ENCODE peak calls at places on chromosomes 3 and 15, in nine cellular contexts. One of them, this sample, is unnamed.
A peak's percentile ranks its signal among the peaks of the same experiment; 100 is the strongest.

GRCh38 chr3:114380233-114380645 is 86.4 kb downstream of the TIGIT start:
- DNase-seq in NCI-H2029: no peak
- DNase-seq in heart right ventricle: peak; percentile 81
- DNase-seq in activated T-cell treated with anti-CD3 and anti-CD28 coated beads for 48 hours: no peak
- DNase-seq in C1 segment of cervical spinal cord: peak; percentile 18
- DNase-seq in NCI-H2227 treated with DMSO at 0.1 percent for 48 hours: no peak
- DNase-seq in IMR-90: peak; percentile 92
- DNase-seq in GM03348: peak; percentile 84
- DNase-seq in iris pigment epithelial cell: peak; percentile 88
- DNase-seq in this sample: peak; percentile 75

GRCh38 chr3:123499316-123499715 is 50.4 kb upstream of the ADCY5 start:
- DNase-seq in GM03348: peak; percentile 40
- DNase-seq in NCI-H2227 treated with DMSO at 0.1 percent for 48 hours: no peak
- DNase-seq in C1 segment of cervical spinal cord: no peak
- DNase-seq in NCI-H2029: no peak
- DNase-seq in activated T-cell treated with anti-CD3 and anti-CD28 coated beads for 48 hours: no peak
- DNase-seq in IMR-90: peak; percentile 86
- DNase-seq in heart right ventricle: no peak
- DNase-seq in iris pigment epithelial cell: peak; percentile 45
- DNase-seq in this sample: peak; percentile 21

GRCh38 chr3:112117826-112118571 is 15.0 kb downstream of the GCSAM start:
- DNase-seq in C1 segment of cervical spinal cord: no peak
- DNase-seq in iris pigment epithelial cell: no peak
- DNase-seq in activated T-cell treated with anti-CD3 and anti-CD28 coated beads for 48 hours: no peak
- DNase-seq in NCI-H2227 treated with DMSO at 0.1 percent for 48 hours: no peak
- DNase-seq in heart right ventricle: no peak
- DNase-seq in IMR-90: no peak
- DNase-seq in NCI-H2029: no peak
- DNase-seq in GM03348: no peak
- DNase-seq in this sample: no peak

GRCh38 chr15:71333839-71334238 is 218.6 kb downstream of the THSD4 start:
- DNase-seq in NCI-H2227 treated with DMSO at 0.1 percent for 48 hours: no peak
- DNase-seq in IMR-90: peak; percentile 91
- DNase-seq in heart right ventricle: no peak
- DNase-seq in activated T-cell treated with anti-CD3 and anti-CD28 coated beads for 48 hours: no peak
- DNase-seq in NCI-H2029: no peak
- DNase-seq in GM03348: peak; percentile 74
- DNase-seq in iris pigment epithelial cell: peak; percentile 89
- DNase-seq in C1 segment of cervical spinal cord: no peak
- DNase-seq in this sample: peak; percentile 79

GRCh38 chr3:77320514-77320913 is 280.6 kb downstream of the ROBO2 start:
- DNase-seq in GM03348: no peak
- DNase-seq in IMR-90: peak; percentile 67
- DNase-seq in NCI-H2029: peak; percentile 0
- DNase-seq in C1 segment of cervical spinal cord: no peak
- DNase-seq in heart right ventricle: no peak
- DNase-seq in iris pigment epithelial cell: peak; percentile 56
- DNase-seq in activated T-cell treated with anti-CD3 and anti-CD28 coated beads for 48 hours: no peak
- DNase-seq in NCI-H2227 treated with DMSO at 0.1 percent for 48 hours: peak; percentile 93
- DNase-seq in this sample: peak; percentile 6

GRCh38 chr3:144362126-144362525 is 390.5 kb downstream of the DIPK2A start:
- DNase-seq in NCI-H2029: no peak
- DNase-seq in activated T-cell treated with anti-CD3 and anti-CD28 coated beads for 48 hours: no peak
- DNase-seq in iris pigment epithelial cell: peak; percentile 57
- DNase-seq in GM03348: no peak
- DNase-seq in C1 segment of cervical spinal cord: no peak
- DNase-seq in IMR-90: no peak
- DNase-seq in heart right ventricle: no peak
- DNase-seq in NCI-H2227 treated with DMSO at 0.1 percent for 48 hours: no peak
- DNase-seq in this sample: peak; percentile 46

GRCh38 chr15:37087050-37087691 is 13.2 kb downstream of the MEIS2 start:
- DNase-seq in NCI-H2227 treated with DMSO at 0.1 percent for 48 hours: no peak
- DNase-seq in iris pigment epithelial cell: no peak
- DNase-seq in activated T-cell treated with anti-CD3 and anti-CD28 coated beads for 48 hours: no peak
- DNase-seq in IMR-90: no peak
- DNase-seq in C1 segment of cervical spinal cord: no peak
- DNase-seq in NCI-H2029: no peak
- DNase-seq in GM03348: no peak
- DNase-seq in heart right ventricle: no peak
- DNase-seq in this sample: no peak

GRCh38 chr15:90037961-90038633 is 37.0 kb downstream of the ZNF710 start:
- DNase-seq in iris pigment epithelial cell: peak; percentile 63
- DNase-seq in activated T-cell treated with anti-CD3 and anti-CD28 coated beads for 48 hours: peak; percentile 36
- DNase-seq in heart right ventricle: no peak
- DNase-seq in NCI-H2227 treated with DMSO at 0.1 percent for 48 hours: no peak
- DNase-seq in IMR-90: peak; percentile 53
- DNase-seq in NCI-H2029: no peak
- DNase-seq in C1 segment of cervical spinal cord: no peak
- DNase-seq in GM03348: no peak
- DNase-seq in this sample: peak; percentile 32

GRCh38 chr3:117997201-117998049 is 1037.2 kb downstream of the IGSF11 start:
- DNase-seq in heart right ventricle: peak; percentile 48
- DNase-seq in NCI-H2029: peak; percentile 86
- DNase-seq in iris pigment epithelial cell: peak; percentile 75
- DNase-seq in IMR-90: peak; percentile 86
- DNase-seq in NCI-H2227 treated with DMSO at 0.1 percent for 48 hours: peak; percentile 84
- DNase-seq in C1 segment of cervical spinal cord: peak; percentile 62
- DNase-seq in activated T-cell treated with anti-CD3 and anti-CD28 coated beads for 48 hours: peak; percentile 49
- DNase-seq in GM03348: peak; percentile 84
- DNase-seq in this sample: peak; percentile 59

GRCh38 chr15:73240864-73241499 is 127.8 kb downstream of the HCN4 start:
- DNase-seq in activated T-cell treated with anti-CD3 and anti-CD28 coated beads for 48 hours: peak; percentile 62
- DNase-seq in iris pigment epithelial cell: peak; percentile 57
- DNase-seq in C1 segment of cervical spinal cord: no peak
- DNase-seq in IMR-90: peak; percentile 67
- DNase-seq in heart right ventricle: peak; percentile 67
- DNase-seq in NCI-H2227 treated with DMSO at 0.1 percent for 48 hours: peak; percentile 13
- DNase-seq in GM03348: peak; percentile 72
- DNase-seq in NCI-H2029: no peak
- DNase-seq in this sample: peak; percentile 60

GRCh38 chr3:146131616-146132410 is 29.2 kb downstream of the PLOD2 start:
- DNase-seq in heart right ventricle: no peak
- DNase-seq in IMR-90: peak; percentile 91
- DNase-seq in NCI-H2029: no peak
- DNase-seq in iris pigment epithelial cell: peak; percentile 76
- DNase-seq in C1 segment of cervical spinal cord: no peak
- DNase-seq in GM03348: peak; percentile 68
- DNase-seq in NCI-H2227 treated with DMSO at 0.1 percent for 48 hours: no peak
- DNase-seq in activated T-cell treated with anti-CD3 and anti-CD28 coated beads for 48 hours: no peak
- DNase-seq in this sample: peak; percentile 65

GRCh38 chr3:107329088-107329487 is 48.2 kb upstream of the CCDC54 start:
- DNase-seq in NCI-H2227 treated with DMSO at 0.1 percent for 48 hours: no peak
- DNase-seq in GM03348: no peak
- DNase-seq in iris pigment epithelial cell: no peak
- DNase-seq in C1 segment of cervical spinal cord: no peak
- DNase-seq in heart right ventricle: no peak
- DNase-seq in IMR-90: no peak
- DNase-seq in activated T-cell treated with anti-CD3 and anti-CD28 coated beads for 48 hours: no peak
- DNase-seq in NCI-H2029: no peak
- DNase-seq in this sample: no peak

GRCh38 chr3:50632450-50632849 is 15.5 kb downstream of the MAPKAPK3 start:
- DNase-seq in heart right ventricle: no peak
- DNase-seq in GM03348: peak; percentile 39
- DNase-seq in NCI-H2029: no peak
- DNase-seq in IMR-90: no peak
- DNase-seq in C1 segment of cervical spinal cord: no peak
- DNase-seq in NCI-H2227 treated with DMSO at 0.1 percent for 48 hours: no peak
- DNase-seq in activated T-cell treated with anti-CD3 and anti-CD28 coated beads for 48 hours: no peak
- DNase-seq in iris pigment epithelial cell: no peak
- DNase-seq in this sample: no peak

GRCh38 chr15:99432271-99433025 is 133.3 kb upstream of the MEF2A start:
- DNase-seq in C1 segment of cervical spinal cord: no peak
- DNase-seq in iris pigment epithelial cell: no peak
- DNase-seq in IMR-90: no peak
- DNase-seq in activated T-cell treated with anti-CD3 and anti-CD28 coated beads for 48 hours: no peak
- DNase-seq in NCI-H2029: no peak
- DNase-seq in heart right ventricle: peak; percentile 3
- DNase-seq in GM03348: no peak
- DNase-seq in NCI-H2227 treated with DMSO at 0.1 percent for 48 hours: no peak
- DNase-seq in this sample: no peak

GRCh38 chr15:89426500-89426899 is 69.9 kb downstream of the RHCG start:
- DNase-seq in NCI-H2227 treated with DMSO at 0.1 percent for 48 hours: no peak
- DNase-seq in C1 segment of cervical spinal cord: no peak
- DNase-seq in IMR-90: no peak
- DNase-seq in iris pigment epithelial cell: no peak
- DNase-seq in heart right ventricle: no peak
- DNase-seq in GM03348: no peak
- DNase-seq in NCI-H2029: no peak
- DNase-seq in activated T-cell treated with anti-CD3 and anti-CD28 coated beads for 48 hours: no peak
- DNase-seq in this sample: no peak

GRCh38 chr3:53324011-53324544 is 23.3 kb downstream of the DCP1A start:
- DNase-seq in iris pigment epithelial cell: no peak
- DNase-seq in C1 segment of cervical spinal cord: no peak
- DNase-seq in IMR-90: no peak
- DNase-seq in NCI-H2227 treated with DMSO at 0.1 percent for 48 hours: no peak
- DNase-seq in GM03348: no peak
- DNase-seq in heart right ventricle: peak; percentile 47
- DNase-seq in NCI-H2029: no peak
- DNase-seq in activated T-cell treated with anti-CD3 and anti-CD28 coated beads for 48 hours: no peak
- DNase-seq in this sample: no peak

GRCh38 chr3:128282392-128283196 is 129.3 kb downstream of the EEFSEC start:
- DNase-seq in IMR-90: peak; percentile 50
- DNase-seq in C1 segment of cervical spinal cord: no peak
- DNase-seq in NCI-H2029: peak; percentile 59
- DNase-seq in activated T-cell treated with anti-CD3 and anti-CD28 coated beads for 48 hours: no peak
- DNase-seq in iris pigment epithelial cell: peak; percentile 45
- DNase-seq in NCI-H2227 treated with DMSO at 0.1 percent for 48 hours: no peak
- DNase-seq in GM03348: peak; percentile 85
- DNase-seq in heart right ventricle: peak; percentile 76
- DNase-seq in this sample: peak; percentile 11

GRCh38 chr3:98556164-98557130 is 24.7 kb downstream of the GPR15 start:
- DNase-seq in IMR-90: no peak
- DNase-seq in activated T-cell treated with anti-CD3 and anti-CD28 coated beads for 48 hours: peak; percentile 55
- DNase-seq in iris pigment epithelial cell: no peak
- DNase-seq in NCI-H2227 treated with DMSO at 0.1 percent for 48 hours: no peak
- DNase-seq in GM03348: no peak
- DNase-seq in heart right ventricle: no peak
- DNase-seq in C1 segment of cervical spinal cord: no peak
- DNase-seq in NCI-H2029: no peak
- DNase-seq in this sample: peak; percentile 36

GRCh38 chr3:15120986-15121385 is 22.0 kb upstream of the RBSN start:
- DNase-seq in IMR-90: no peak
- DNase-seq in heart right ventricle: no peak
- DNase-seq in C1 segment of cervical spinal cord: no peak
- DNase-seq in NCI-H2029: peak; percentile 88
- DNase-seq in iris pigment epithelial cell: no peak
- DNase-seq in GM03348: no peak
- DNase-seq in activated T-cell treated with anti-CD3 and anti-CD28 coated beads for 48 hours: no peak
- DNase-seq in NCI-H2227 treated with DMSO at 0.1 percent for 48 hours: no peak
- DNase-seq in this sample: no peak

GRCh38 chr15:85168642-85169173 is 187.1 kb downstream of the PDE8A start:
- DNase-seq in NCI-H2227 treated with DMSO at 0.1 percent for 48 hours: no peak
- DNase-seq in iris pigment epithelial cell: peak; percentile 23
- DNase-seq in NCI-H2029: peak; percentile 50
- DNase-seq in C1 segment of cervical spinal cord: no peak
- DNase-seq in heart right ventricle: no peak
- DNase-seq in IMR-90: peak; percentile 8
- DNase-seq in GM03348: peak; percentile 16
- DNase-seq in activated T-cell treated with anti-CD3 and anti-CD28 coated beads for 48 hours: peak; percentile 42
- DNase-seq in this sample: peak; percentile 21

GRCh38 chr3:62835594-62836236 is 39.5 kb downstream of the CADPS start:
- DNase-seq in activated T-cell treated with anti-CD3 and anti-CD28 coated beads for 48 hours: no peak
- DNase-seq in C1 segment of cervical spinal cord: no peak
- DNase-seq in GM03348: no peak
- DNase-seq in NCI-H2227 treated with DMSO at 0.1 percent for 48 hours: no peak
- DNase-seq in NCI-H2029: no peak
- DNase-seq in iris pigment epithelial cell: no peak
- DNase-seq in IMR-90: no peak
- DNase-seq in heart right ventricle: no peak
- DNase-seq in this sample: no peak

GRCh38 chr3:64327039-64327804 is 102.0 kb upstream of the PRICKLE2 start:
- DNase-seq in activated T-cell treated with anti-CD3 and anti-CD28 coated beads for 48 hours: no peak
- DNase-seq in IMR-90: no peak
- DNase-seq in iris pigment epithelial cell: no peak
- DNase-seq in NCI-H2029: no peak
- DNase-seq in heart right ventricle: peak; percentile 87
- DNase-seq in C1 segment of cervical spinal cord: no peak
- DNase-seq in NCI-H2227 treated with DMSO at 0.1 percent for 48 hours: no peak
- DNase-seq in GM03348: peak; percentile 70
- DNase-seq in this sample: no peak

GRCh38 chr15:34760909-34761308 is 6.1 kb upstream of the GJD2 start:
- DNase-seq in heart right ventricle: no peak
- DNase-seq in C1 segment of cervical spinal cord: no peak
- DNase-seq in NCI-H2227 treated with DMSO at 0.1 percent for 48 hours: no peak
- DNase-seq in NCI-H2029: no peak
- DNase-seq in GM03348: no peak
- DNase-seq in iris pigment epithelial cell: no peak
- DNase-seq in IMR-90: no peak
- DNase-seq in activated T-cell treated with anti-CD3 and anti-CD28 coated beads for 48 hours: no peak
- DNase-seq in this sample: no peak

GRCh38 chr15:80250614-80251504 is 1.2 kb downstream of the CTXND1 start:
- DNase-seq in iris pigment epithelial cell: no peak
- DNase-seq in C1 segment of cervical spinal cord: no peak
- DNase-seq in IMR-90: no peak
- DNase-seq in activated T-cell treated with anti-CD3 and anti-CD28 coated beads for 48 hours: no peak
- DNase-seq in NCI-H2029: no peak
- DNase-seq in heart right ventricle: peak; percentile 13
- DNase-seq in NCI-H2227 treated with DMSO at 0.1 percent for 48 hours: no peak
- DNase-seq in GM03348: no peak
- DNase-seq in this sample: no peak

GRCh38 chr3:64141476-64141875 is 83.8 kb downstream of the PRICKLE2 start:
- DNase-seq in NCI-H2029: no peak
- DNase-seq in NCI-H2227 treated with DMSO at 0.1 percent for 48 hours: no peak
- DNase-seq in heart right ventricle: no peak
- DNase-seq in activated T-cell treated with anti-CD3 and anti-CD28 coated beads for 48 hours: no peak
- DNase-seq in IMR-90: peak; percentile 35
- DNase-seq in GM03348: no peak
- DNase-seq in C1 segment of cervical spinal cord: no peak
- DNase-seq in iris pigment epithelial cell: no peak
- DNase-seq in this sample: no peak

GRCh38 chr3:43966126-43966525 is 275.4 kb downstream of the ABHD5 start:
- DNase-seq in GM03348: no peak
- DNase-seq in heart right ventricle: no peak
- DNase-seq in activated T-cell treated with anti-CD3 and anti-CD28 coated beads for 48 hours: no peak
- DNase-seq in iris pigment epithelial cell: no peak
- DNase-seq in C1 segment of cervical spinal cord: no peak
- DNase-seq in NCI-H2227 treated with DMSO at 0.1 percent for 48 hours: no peak
- DNase-seq in IMR-90: no peak
- DNase-seq in NCI-H2029: no peak
- DNase-seq in this sample: no peak

This sample was measured in brain microvascular endothelial cell.